ENCODE peak calls at places on chromosomes 5 and 9, in seven cellular contexts. One of them, this sample, is unnamed.

GRCh38 chr9:123282343-123283047 is 14.1 kb upstream of the STRBP start:
- DNase-seq in choroid plexus epithelial cell: no peak
- DNase-seq in body of pancreas: peak
- DNase-seq in AG04449: no peak
- DNase-seq in coronary artery: no peak
- DNase-seq in AG10803: no peak
- DNase-seq in Caco-2: no peak
- DNase-seq in this sample: peak

GRCh38 chr5:175383350-175383749 is 60.6 kb downstream of the DRD1 start:
- DNase-seq in AG04449: no peak
- DNase-seq in body of pancreas: no peak
- DNase-seq in coronary artery: no peak
- DNase-seq in Caco-2: no peak
- DNase-seq in AG10803: no peak
- DNase-seq in choroid plexus epithelial cell: no peak
- DNase-seq in this sample: no peak

GRCh38 chr5:131622633-131623032 is 12.4 kb downstream of the RAPGEF6 start:
- DNase-seq in coronary artery: no peak
- DNase-seq in choroid plexus epithelial cell: no peak
- DNase-seq in AG10803: peak
- DNase-seq in Caco-2: no peak
- DNase-seq in AG04449: no peak
- DNase-seq in body of pancreas: no peak
- DNase-seq in this sample: peak

GRCh38 chr5:130032807-130033206 is 128.5 kb downstream of the CHSY3 start:
- DNase-seq in Caco-2: no peak
- DNase-seq in body of pancreas: peak
- DNase-seq in AG04449: no peak
- DNase-seq in choroid plexus epithelial cell: no peak
- DNase-seq in AG10803: peak
- DNase-seq in coronary artery: peak
- DNase-seq in this sample: no peak

GRCh38 chr5:142235050-142235797 is 89.6 kb downstream of the SPRY4 start:
- DNase-seq in choroid plexus epithelial cell: no peak
- DNase-seq in AG10803: no peak
- DNase-seq in body of pancreas: no peak
- DNase-seq in AG04449: no peak
- DNase-seq in coronary artery: no peak
- DNase-seq in Caco-2: peak
- DNase-seq in this sample: peak

GRCh38 chr5:151447174-151448037 is at the start of gene SLC36A1:
- DNase-seq in AG10803: peak
- DNase-seq in Caco-2: peak
- DNase-seq in AG04449: no peak
- DNase-seq in body of pancreas: peak
- DNase-seq in choroid plexus epithelial cell: peak
- DNase-seq in coronary artery: peak
- DNase-seq in this sample: peak

GRCh38 chr9:71518045-71518888 is 250.0 kb downstream of the CEMIP2 start:
- DNase-seq in AG04449: no peak
- DNase-seq in choroid plexus epithelial cell: peak
- DNase-seq in coronary artery: no peak
- DNase-seq in Caco-2: no peak
- DNase-seq in AG10803: peak
- DNase-seq in body of pancreas: no peak
- DNase-seq in this sample: peak

GRCh38 chr5:87113848-87114247 is 153.8 kb upstream of the RASA1 start:
- DNase-seq in AG10803: peak
- DNase-seq in choroid plexus epithelial cell: peak
- DNase-seq in AG04449: peak
- DNase-seq in body of pancreas: no peak
- DNase-seq in coronary artery: no peak
- DNase-seq in Caco-2: no peak
- DNase-seq in this sample: peak

GRCh38 chr5:169637856-169638190 is 748 bp downstream of the DOCK2 start:
- DNase-seq in body of pancreas: no peak
- DNase-seq in AG10803: no peak
- DNase-seq in Caco-2: no peak
- DNase-seq in coronary artery: no peak
- DNase-seq in choroid plexus epithelial cell: no peak
- DNase-seq in AG04449: no peak
- DNase-seq in this sample: no peak

GRCh38 chr9:20649381-20649780 is 27.1 kb upstream of the MLLT3 start:
- DNase-seq in AG04449: no peak
- DNase-seq in choroid plexus epithelial cell: peak
- DNase-seq in Caco-2: no peak
- DNase-seq in coronary artery: no peak
- DNase-seq in AG10803: no peak
- DNase-seq in body of pancreas: no peak
- DNase-seq in this sample: peak

GRCh38 chr9:118058227-118058626 is 354.0 kb downstream of the TLR4 start:
- DNase-seq in AG04449: no peak
- DNase-seq in body of pancreas: no peak
- DNase-seq in coronary artery: no peak
- DNase-seq in choroid plexus epithelial cell: no peak
- DNase-seq in Caco-2: no peak
- DNase-seq in AG10803: no peak
- DNase-seq in this sample: no peak

GRCh38 chr5:43802119-43802518 is 199.1 kb downstream of the NNT start:
- DNase-seq in coronary artery: no peak
- DNase-seq in choroid plexus epithelial cell: peak
- DNase-seq in body of pancreas: no peak
- DNase-seq in AG10803: peak
- DNase-seq in Caco-2: no peak
- DNase-seq in AG04449: peak
- DNase-seq in this sample: peak

GRCh38 chr9:24293391-24293790 is 252.3 kb downstream of the IZUMO3 start:
- DNase-seq in AG04449: no peak
- DNase-seq in AG10803: no peak
- DNase-seq in body of pancreas: no peak
- DNase-seq in coronary artery: no peak
- DNase-seq in Caco-2: no peak
- DNase-seq in choroid plexus epithelial cell: no peak
- DNase-seq in this sample: no peak

GRCh38 chr5:148750614-148751013 is 75.8 kb upstream of the ADRB2 start:
- DNase-seq in AG04449: no peak
- DNase-seq in body of pancreas: no peak
- DNase-seq in Caco-2: no peak
- DNase-seq in AG10803: no peak
- DNase-seq in coronary artery: no peak
- DNase-seq in choroid plexus epithelial cell: no peak
- DNase-seq in this sample: no peak

GRCh38 chr5:50752800-50753199 is 86.4 kb downstream of the PARP8 start:
- DNase-seq in AG04449: no peak
- DNase-seq in body of pancreas: no peak
- DNase-seq in AG10803: no peak
- DNase-seq in choroid plexus epithelial cell: no peak
- DNase-seq in coronary artery: no peak
- DNase-seq in Caco-2: no peak
- DNase-seq in this sample: no peak

GRCh38 chr5:82707741-82708140 is 369.5 kb downstream of the TMEM167A start:
- DNase-seq in AG10803: no peak
- DNase-seq in Caco-2: no peak
- DNase-seq in body of pancreas: no peak
- DNase-seq in choroid plexus epithelial cell: peak
- DNase-seq in coronary artery: no peak
- DNase-seq in AG04449: no peak
- DNase-seq in this sample: no peak

GRCh38 chr5:122736086-122736485 is 38.8 kb upstream of the SNX2 start:
- DNase-seq in AG04449: no peak
- DNase-seq in coronary artery: no peak
- DNase-seq in body of pancreas: no peak
- DNase-seq in Caco-2: no peak
- DNase-seq in AG10803: no peak
- DNase-seq in choroid plexus epithelial cell: no peak
- DNase-seq in this sample: no peak

GRCh38 chr5:6774673-6775327 is 61.6 kb downstream of the TENT4A start:
- DNase-seq in coronary artery: no peak
- DNase-seq in AG10803: no peak
- DNase-seq in choroid plexus epithelial cell: no peak
- DNase-seq in Caco-2: no peak
- DNase-seq in AG04449: no peak
- DNase-seq in body of pancreas: no peak
- DNase-seq in this sample: no peak

GRCh38 chr9:20702565-20702964 is 18.5 kb downstream of the FOCAD start:
- DNase-seq in AG10803: no peak
- DNase-seq in coronary artery: no peak
- DNase-seq in AG04449: no peak
- DNase-seq in choroid plexus epithelial cell: no peak
- DNase-seq in Caco-2: no peak
- DNase-seq in body of pancreas: no peak
- DNase-seq in this sample: no peak

GRCh38 chr5:81808106-81808505 is 57.2 kb upstream of the SSBP2 start:
- DNase-seq in Caco-2: no peak
- DNase-seq in coronary artery: no peak
- DNase-seq in AG04449: no peak
- DNase-seq in choroid plexus epithelial cell: no peak
- DNase-seq in AG10803: no peak
- DNase-seq in body of pancreas: no peak
- DNase-seq in this sample: no peak

GRCh38 chr5:100186181-100186580 is 349.0 kb upstream of the FAM174A start:
- DNase-seq in AG10803: no peak
- DNase-seq in Caco-2: no peak
- DNase-seq in choroid plexus epithelial cell: no peak
- DNase-seq in body of pancreas: no peak
- DNase-seq in coronary artery: no peak
- DNase-seq in AG04449: no peak
- DNase-seq in this sample: no peak

GRCh38 chr9:35072461-35073275 is at the start of gene VCP:
- DNase-seq in AG04449: peak
- DNase-seq in AG10803: peak
- DNase-seq in Caco-2: peak
- DNase-seq in coronary artery: peak
- DNase-seq in body of pancreas: peak
- DNase-seq in choroid plexus epithelial cell: peak
- DNase-seq in this sample: peak

GRCh38 chr5:157611571-157612067 is 36.0 kb upstream of the ADAM19 start:
- DNase-seq in AG10803: no peak
- DNase-seq in Caco-2: no peak
- DNase-seq in body of pancreas: no peak
- DNase-seq in coronary artery: no peak
- DNase-seq in choroid plexus epithelial cell: no peak
- DNase-seq in AG04449: no peak
- DNase-seq in this sample: no peak

GRCh38 chr5:154087260-154087659 is 48.5 kb downstream of the MFAP3 start:
- DNase-seq in coronary artery: no peak
- DNase-seq in AG04449: no peak
- DNase-seq in AG10803: peak
- DNase-seq in Caco-2: no peak
- DNase-seq in choroid plexus epithelial cell: peak
- DNase-seq in body of pancreas: peak
- DNase-seq in this sample: peak
- TF ChIP-seq CTCF in coronary artery: no peak
- TF ChIP-seq CTCF in AG04449: no peak
- TF ChIP-seq CTCF in AG10803: no peak
- TF ChIP-seq CTCF in Caco-2: no peak
- TF ChIP-seq CTCF in choroid plexus epithelial cell: no peak
- TF ChIP-seq CTCF in body of pancreas: no peak
- TF ChIP-seq CTCF in this sample: no peak

DNA sequence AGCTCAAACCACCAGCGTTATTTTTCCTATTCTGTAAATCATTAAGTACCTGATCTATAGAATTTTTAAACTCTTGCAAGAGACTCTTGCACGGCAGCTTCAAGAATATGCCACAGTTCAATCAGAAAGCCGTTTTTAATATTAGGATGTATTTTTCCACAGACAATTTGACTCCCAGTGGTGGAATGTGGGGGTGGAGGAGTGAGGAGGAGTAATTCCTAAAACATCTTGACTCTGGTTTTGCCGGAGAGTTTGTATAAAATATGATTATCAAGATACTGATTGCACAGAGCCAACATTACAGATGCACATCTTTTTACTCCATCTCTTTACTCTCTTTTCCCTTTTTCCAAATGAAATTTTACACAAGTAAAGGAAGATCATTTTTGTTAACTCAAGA is 288.3 kb downstream of the ENC1 start:
- DNase-seq in choroid plexus epithelial cell: no peak
- DNase-seq in coronary artery: no peak
- DNase-seq in body of pancreas: no peak
- DNase-seq in AG04449: no peak
- DNase-seq in AG10803: peak
- DNase-seq in Caco-2: no peak
- DNase-seq in this sample: no peak
- H3K4me3 ChIP-seq in choroid plexus epithelial cell: no peak
- H3K4me3 ChIP-seq in coronary artery: no peak
- H3K4me3 ChIP-seq in body of pancreas: no peak
- H3K4me3 ChIP-seq in AG04449: no peak
- H3K4me3 ChIP-seq in AG10803: no peak
- H3K4me3 ChIP-seq in Caco-2: no peak
- H3K4me3 ChIP-seq in this sample: no peak

DNA sequence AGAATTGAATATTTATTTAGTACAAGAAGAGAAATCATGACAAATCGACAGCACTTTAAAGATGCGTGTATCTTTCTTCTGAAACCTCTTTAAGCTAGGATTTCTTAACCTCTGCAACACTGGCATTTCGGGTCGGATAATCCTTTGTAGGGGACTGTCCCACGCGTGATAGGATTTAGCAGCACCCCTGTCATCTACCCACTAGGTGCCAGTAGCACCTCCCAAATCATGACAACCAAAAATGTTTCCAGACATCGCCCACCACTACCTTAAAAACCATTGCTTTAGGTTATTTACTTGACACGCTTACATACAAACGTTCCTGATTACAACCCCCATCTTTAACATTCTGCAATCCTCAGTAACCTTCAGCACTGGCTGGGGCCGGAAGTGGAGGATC is 223.1 kb downstream of the TRIM32 start:
- DNase-seq in AG10803: no peak
- DNase-seq in coronary artery: no peak
- DNase-seq in choroid plexus epithelial cell: no peak
- DNase-seq in Caco-2: no peak
- DNase-seq in AG04449: no peak
- DNase-seq in body of pancreas: no peak
- DNase-seq in this sample: no peak
- TF ChIP-seq CTCF in AG10803: peak
- TF ChIP-seq CTCF in coronary artery: no peak
- TF ChIP-seq CTCF in choroid plexus epithelial cell: no peak
- TF ChIP-seq CTCF in Caco-2: no peak
- TF ChIP-seq CTCF in AG04449: no peak
- TF ChIP-seq CTCF in body of pancreas: no peak
- TF ChIP-seq CTCF in this sample: no peak

DNA sequence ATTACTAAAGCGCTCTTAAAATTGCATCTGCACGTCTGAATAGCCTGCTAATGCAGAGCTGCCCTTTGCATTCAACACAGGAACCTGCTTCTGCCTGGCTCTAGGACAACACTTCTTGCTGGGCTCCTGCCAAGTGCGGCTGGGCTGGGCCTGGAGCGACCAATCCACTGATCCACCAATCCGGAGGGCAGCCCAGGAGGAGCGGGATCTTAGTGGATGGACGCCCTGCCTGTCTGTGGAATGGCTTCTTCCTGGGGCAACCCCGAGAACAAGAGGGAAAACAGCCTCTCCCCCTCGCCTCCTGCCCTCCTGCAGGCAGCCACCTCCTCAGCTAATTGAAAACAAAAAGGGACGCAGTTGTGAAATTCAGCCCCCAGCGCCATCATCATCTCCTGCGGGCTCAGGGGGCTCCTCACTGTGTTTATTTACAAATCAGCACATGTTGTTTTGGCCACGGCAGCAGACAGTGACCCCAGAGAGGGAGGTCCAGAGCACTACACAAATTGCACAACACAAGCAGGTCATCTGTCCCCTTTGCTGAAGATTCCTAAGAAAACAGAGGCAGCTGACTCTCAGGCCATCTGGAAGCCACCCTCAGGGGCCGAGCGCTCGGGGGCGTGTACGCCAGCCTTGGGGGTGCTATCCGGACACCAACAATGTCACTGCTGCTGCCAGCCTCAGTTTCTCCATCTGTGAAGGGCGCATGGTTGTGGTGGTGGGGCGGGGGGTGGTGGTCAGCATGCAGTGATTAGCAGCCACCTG is 57.3 kb downstream of the GADD45G start:
- DNase-seq in AG04449: peak
- DNase-seq in choroid plexus epithelial cell: peak
- DNase-seq in body of pancreas: peak
- DNase-seq in coronary artery: peak
- DNase-seq in Caco-2: peak
- DNase-seq in AG10803: peak
- DNase-seq in this sample: peak
- H3K4me3 ChIP-seq in AG04449: peak
- H3K4me3 ChIP-seq in choroid plexus epithelial cell: peak
- H3K4me3 ChIP-seq in body of pancreas: no peak
- H3K4me3 ChIP-seq in coronary artery: peak
- H3K4me3 ChIP-seq in Caco-2: no peak
- H3K4me3 ChIP-seq in AG10803: peak
- H3K4me3 ChIP-seq in this sample: peak

This sample was measured in fibroblast of pulmonary artery.